ENCODE peak calls at places on chromosomes 13 and 19, in four cellular contexts. One of them, this sample, is unnamed.
A peak's percentile ranks its signal among the peaks of the same experiment; 100 is the strongest.

GRCh38 chr19:13588953-13589833 is 82.9 kb upstream of the CACNA1A start:
- DNase-seq in stimulated activated CD4-positive, alpha-beta T cell treated with anti-CD3 and anti-CD28 coated beads, Interleukin-12 subunit alpha, Interleukin-12 subunit beta, amount 100 ng/mL, for 4 hours: peak; percentile 81
- DNase-seq in right lobe of liver: peak; percentile 74
- DNase-seq in activated CD4-positive, alpha-beta T cell treated with anti-CD3 and anti-CD28 coated beads for 24 hours: peak; percentile 81
- DNase-seq in this sample: peak; percentile 97

GRCh38 chr19:3344608-3345598 is 21.5 kb upstream of the NFIC start:
- DNase-seq in activated CD4-positive, alpha-beta T cell treated with anti-CD3 and anti-CD28 coated beads for 24 hours: no peak
- DNase-seq in right lobe of liver: no peak
- DNase-seq in stimulated activated CD4-positive, alpha-beta T cell treated with anti-CD3 and anti-CD28 coated beads, Interleukin-12 subunit alpha, Interleukin-12 subunit beta, amount 100 ng/mL, for 4 hours: no peak
- DNase-seq in this sample: no peak

GRCh38 chr19:32324631-32325215 is 20.7 kb upstream of the ZNF507 start:
- DNase-seq in activated CD4-positive, alpha-beta T cell treated with anti-CD3 and anti-CD28 coated beads for 24 hours: no peak
- DNase-seq in stimulated activated CD4-positive, alpha-beta T cell treated with anti-CD3 and anti-CD28 coated beads, Interleukin-12 subunit alpha, Interleukin-12 subunit beta, amount 100 ng/mL, for 4 hours: no peak
- DNase-seq in right lobe of liver: no peak
- DNase-seq in this sample: no peak

GRCh38 chr13:88739192-88739591 is 1068.0 kb downstream of the SLITRK5 start:
- DNase-seq in activated CD4-positive, alpha-beta T cell treated with anti-CD3 and anti-CD28 coated beads for 24 hours: no peak
- DNase-seq in stimulated activated CD4-positive, alpha-beta T cell treated with anti-CD3 and anti-CD28 coated beads, Interleukin-12 subunit alpha, Interleukin-12 subunit beta, amount 100 ng/mL, for 4 hours: no peak
- DNase-seq in right lobe of liver: no peak
- DNase-seq in this sample: no peak

GRCh38 chr13:41652735-41653361 is 195.5 kb downstream of the RGCC start:
- DNase-seq in stimulated activated CD4-positive, alpha-beta T cell treated with anti-CD3 and anti-CD28 coated beads, Interleukin-12 subunit alpha, Interleukin-12 subunit beta, amount 100 ng/mL, for 4 hours: peak; percentile 9
- DNase-seq in right lobe of liver: no peak
- DNase-seq in activated CD4-positive, alpha-beta T cell treated with anti-CD3 and anti-CD28 coated beads for 24 hours: no peak
- DNase-seq in this sample: no peak

GRCh38 chr19:41821003-41821735 is 23.3 kb downstream of the LYPD4 start:
- DNase-seq in activated CD4-positive, alpha-beta T cell treated with anti-CD3 and anti-CD28 coated beads for 24 hours: no peak
- DNase-seq in stimulated activated CD4-positive, alpha-beta T cell treated with anti-CD3 and anti-CD28 coated beads, Interleukin-12 subunit alpha, Interleukin-12 subunit beta, amount 100 ng/mL, for 4 hours: no peak
- DNase-seq in right lobe of liver: no peak
- DNase-seq in this sample: peak; percentile 68

GRCh38 chr13:43730642-43731041 is 56.1 kb downstream of the ENOX1 start:
- DNase-seq in right lobe of liver: no peak
- DNase-seq in activated CD4-positive, alpha-beta T cell treated with anti-CD3 and anti-CD28 coated beads for 24 hours: no peak
- DNase-seq in stimulated activated CD4-positive, alpha-beta T cell treated with anti-CD3 and anti-CD28 coated beads, Interleukin-12 subunit alpha, Interleukin-12 subunit beta, amount 100 ng/mL, for 4 hours: no peak
- DNase-seq in this sample: no peak

GRCh38 chr13:53005631-53006030 is 23.0 kb upstream of the OLFM4 start:
- DNase-seq in stimulated activated CD4-positive, alpha-beta T cell treated with anti-CD3 and anti-CD28 coated beads, Interleukin-12 subunit alpha, Interleukin-12 subunit beta, amount 100 ng/mL, for 4 hours: no peak
- DNase-seq in activated CD4-positive, alpha-beta T cell treated with anti-CD3 and anti-CD28 coated beads for 24 hours: no peak
- DNase-seq in right lobe of liver: no peak
- DNase-seq in this sample: no peak

GRCh38 chr19:44725684-44726083 is 22.8 kb upstream of the BCL3 start:
- DNase-seq in stimulated activated CD4-positive, alpha-beta T cell treated with anti-CD3 and anti-CD28 coated beads, Interleukin-12 subunit alpha, Interleukin-12 subunit beta, amount 100 ng/mL, for 4 hours: no peak
- DNase-seq in right lobe of liver: peak; percentile 78
- DNase-seq in activated CD4-positive, alpha-beta T cell treated with anti-CD3 and anti-CD28 coated beads for 24 hours: no peak
- DNase-seq in this sample: no peak

GRCh38 chr19:8452446-8453123 is 7.8 kb downstream of the HNRNPM start:
- DNase-seq in activated CD4-positive, alpha-beta T cell treated with anti-CD3 and anti-CD28 coated beads for 24 hours: no peak
- DNase-seq in right lobe of liver: no peak
- DNase-seq in stimulated activated CD4-positive, alpha-beta T cell treated with anti-CD3 and anti-CD28 coated beads, Interleukin-12 subunit alpha, Interleukin-12 subunit beta, amount 100 ng/mL, for 4 hours: no peak
- DNase-seq in this sample: no peak

GRCh38 chr13:32790731-32791130 is 204.5 kb downstream of the PDS5B start:
- DNase-seq in activated CD4-positive, alpha-beta T cell treated with anti-CD3 and anti-CD28 coated beads for 24 hours: no peak
- DNase-seq in right lobe of liver: no peak
- DNase-seq in stimulated activated CD4-positive, alpha-beta T cell treated with anti-CD3 and anti-CD28 coated beads, Interleukin-12 subunit alpha, Interleukin-12 subunit beta, amount 100 ng/mL, for 4 hours: no peak
- DNase-seq in this sample: no peak

GRCh38 chr13:43567608-43568007 is 219.2 kb downstream of the ENOX1 start:
- DNase-seq in activated CD4-positive, alpha-beta T cell treated with anti-CD3 and anti-CD28 coated beads for 24 hours: no peak
- DNase-seq in right lobe of liver: no peak
- DNase-seq in stimulated activated CD4-positive, alpha-beta T cell treated with anti-CD3 and anti-CD28 coated beads, Interleukin-12 subunit alpha, Interleukin-12 subunit beta, amount 100 ng/mL, for 4 hours: no peak
- DNase-seq in this sample: no peak

GRCh38 chr13:109858319-109858718 is 71.9 kb upstream of the IRS2 start:
- DNase-seq in right lobe of liver: no peak
- DNase-seq in stimulated activated CD4-positive, alpha-beta T cell treated with anti-CD3 and anti-CD28 coated beads, Interleukin-12 subunit alpha, Interleukin-12 subunit beta, amount 100 ng/mL, for 4 hours: no peak
- DNase-seq in activated CD4-positive, alpha-beta T cell treated with anti-CD3 and anti-CD28 coated beads for 24 hours: no peak
- DNase-seq in this sample: no peak

GRCh38 chr13:84025828-84026227 is 143.6 kb upstream of the SLITRK1 start:
- DNase-seq in right lobe of liver: no peak
- DNase-seq in activated CD4-positive, alpha-beta T cell treated with anti-CD3 and anti-CD28 coated beads for 24 hours: no peak
- DNase-seq in stimulated activated CD4-positive, alpha-beta T cell treated with anti-CD3 and anti-CD28 coated beads, Interleukin-12 subunit alpha, Interleukin-12 subunit beta, amount 100 ng/mL, for 4 hours: no peak
- DNase-seq in this sample: no peak

GRCh38 chr13:54536112-54536511 is 1507.5 kb downstream of the OLFM4 start:
- DNase-seq in right lobe of liver: no peak
- DNase-seq in activated CD4-positive, alpha-beta T cell treated with anti-CD3 and anti-CD28 coated beads for 24 hours: no peak
- DNase-seq in stimulated activated CD4-positive, alpha-beta T cell treated with anti-CD3 and anti-CD28 coated beads, Interleukin-12 subunit alpha, Interleukin-12 subunit beta, amount 100 ng/mL, for 4 hours: no peak
- DNase-seq in this sample: no peak

GRCh38 chr19:18833849-18834643 is 2.3 kb downstream of the UPF1 start:
- DNase-seq in activated CD4-positive, alpha-beta T cell treated with anti-CD3 and anti-CD28 coated beads for 24 hours: no peak
- DNase-seq in right lobe of liver: no peak
- DNase-seq in stimulated activated CD4-positive, alpha-beta T cell treated with anti-CD3 and anti-CD28 coated beads, Interleukin-12 subunit alpha, Interleukin-12 subunit beta, amount 100 ng/mL, for 4 hours: no peak
- DNase-seq in this sample: no peak

GRCh38 chr13:103012611-103013010 is 53.6 kb downstream of the SLC10A2 start:
- DNase-seq in stimulated activated CD4-positive, alpha-beta T cell treated with anti-CD3 and anti-CD28 coated beads, Interleukin-12 subunit alpha, Interleukin-12 subunit beta, amount 100 ng/mL, for 4 hours: no peak
- DNase-seq in activated CD4-positive, alpha-beta T cell treated with anti-CD3 and anti-CD28 coated beads for 24 hours: no peak
- DNase-seq in right lobe of liver: no peak
- DNase-seq in this sample: no peak

GRCh38 chr19:52391135-52391534 is 6.5 kb upstream of the ZNF528 start:
- DNase-seq in activated CD4-positive, alpha-beta T cell treated with anti-CD3 and anti-CD28 coated beads for 24 hours: no peak
- DNase-seq in right lobe of liver: no peak
- DNase-seq in stimulated activated CD4-positive, alpha-beta T cell treated with anti-CD3 and anti-CD28 coated beads, Interleukin-12 subunit alpha, Interleukin-12 subunit beta, amount 100 ng/mL, for 4 hours: no peak
- DNase-seq in this sample: no peak

GRCh38 chr19:37334179-37335071 is 36.5 kb upstream of the ZNF527 start:
- DNase-seq in activated CD4-positive, alpha-beta T cell treated with anti-CD3 and anti-CD28 coated beads for 24 hours: peak; percentile 71
- DNase-seq in right lobe of liver: peak; percentile 95
- DNase-seq in stimulated activated CD4-positive, alpha-beta T cell treated with anti-CD3 and anti-CD28 coated beads, Interleukin-12 subunit alpha, Interleukin-12 subunit beta, amount 100 ng/mL, for 4 hours: peak; percentile 78
- DNase-seq in this sample: peak; percentile 84

GRCh38 chr13:46893820-46894533 is 2.9 kb downstream of the HTR2A start:
- DNase-seq in activated CD4-positive, alpha-beta T cell treated with anti-CD3 and anti-CD28 coated beads for 24 hours: peak; percentile 59
- DNase-seq in right lobe of liver: peak; percentile 71
- DNase-seq in stimulated activated CD4-positive, alpha-beta T cell treated with anti-CD3 and anti-CD28 coated beads, Interleukin-12 subunit alpha, Interleukin-12 subunit beta, amount 100 ng/mL, for 4 hours: peak; percentile 65
- DNase-seq in this sample: peak; percentile 91

GRCh38 chr19:13884726-13885591 is 8.0 kb downstream of the NANOS3 start:
- DNase-seq in activated CD4-positive, alpha-beta T cell treated with anti-CD3 and anti-CD28 coated beads for 24 hours: no peak
- DNase-seq in right lobe of liver: no peak
- DNase-seq in stimulated activated CD4-positive, alpha-beta T cell treated with anti-CD3 and anti-CD28 coated beads, Interleukin-12 subunit alpha, Interleukin-12 subunit beta, amount 100 ng/mL, for 4 hours: no peak
- DNase-seq in this sample: no peak

GRCh38 chr13:77918391-77919261 is at the start of gene EDNRB:
- DNase-seq in stimulated activated CD4-positive, alpha-beta T cell treated with anti-CD3 and anti-CD28 coated beads, Interleukin-12 subunit alpha, Interleukin-12 subunit beta, amount 100 ng/mL, for 4 hours: no peak
- DNase-seq in right lobe of liver: peak; percentile 55
- DNase-seq in activated CD4-positive, alpha-beta T cell treated with anti-CD3 and anti-CD28 coated beads for 24 hours: peak; percentile 0
- DNase-seq in this sample: peak; percentile 51

GRCh38 chr19:13022859-13023636 is 27.8 kb downstream of the NFIX start:
- DNase-seq in right lobe of liver: peak; percentile 87
- DNase-seq in activated CD4-positive, alpha-beta T cell treated with anti-CD3 and anti-CD28 coated beads for 24 hours: no peak
- DNase-seq in stimulated activated CD4-positive, alpha-beta T cell treated with anti-CD3 and anti-CD28 coated beads, Interleukin-12 subunit alpha, Interleukin-12 subunit beta, amount 100 ng/mL, for 4 hours: no peak
- DNase-seq in this sample: no peak

GRCh38 chr13:44012910-44013309 is 133.2 kb downstream of the LACC1 start:
- DNase-seq in stimulated activated CD4-positive, alpha-beta T cell treated with anti-CD3 and anti-CD28 coated beads, Interleukin-12 subunit alpha, Interleukin-12 subunit beta, amount 100 ng/mL, for 4 hours: no peak
- DNase-seq in activated CD4-positive, alpha-beta T cell treated with anti-CD3 and anti-CD28 coated beads for 24 hours: no peak
- DNase-seq in right lobe of liver: no peak
- DNase-seq in this sample: no peak

GRCh38 chr19:42091300-42092266 is 15.6 kb downstream of the ZNF574 start:
- DNase-seq in right lobe of liver: no peak
- DNase-seq in stimulated activated CD4-positive, alpha-beta T cell treated with anti-CD3 and anti-CD28 coated beads, Interleukin-12 subunit alpha, Interleukin-12 subunit beta, amount 100 ng/mL, for 4 hours: no peak
- DNase-seq in activated CD4-positive, alpha-beta T cell treated with anti-CD3 and anti-CD28 coated beads for 24 hours: no peak
- DNase-seq in this sample: no peak